ENCODE peak calls at places on chromosomes 3 and 15, in five cellular contexts. A is fibroblast of villous mesenchyme, M is GM12878, C is GM12865, J is neuronal stem cell. B is an unnamed sample.

GRCh38 chr3:195907730-195908438 is 467 bp downstream of the TNK2 start:
- DNase-seq in A (peak; percentile 17), M (peak; percentile 38), C (peak; percentile 73), J (no peak), B (no peak)

GRCh38 chr15:79314811-79315210 is 3.9 kb downstream of the TMED3 start:
- DNase-seq in A (no peak), M (no peak), C (no peak), J (no peak), B (no peak)

GRCh38 chr15:74202461-74203401 is at the start of gene STRA6:
- DNase-seq in A (peak; percentile 95), M (no peak), C (no peak), J (peak; percentile 42), B (no peak)

GRCh38 chr15:70324001-70324974 is 226.6 kb upstream of the TLE3 start:
- DNase-seq in A (peak; percentile 90), M (no peak), C (no peak), J (no peak), B (peak; percentile 97)

GRCh38 chr3:191502583-191502982 is 41.6 kb downstream of the PYDC2 start:
- DNase-seq in A (no peak), M (no peak), C (peak; percentile 5), J (no peak), B (no peak)

GRCh38 chr3:156675744-156676466 is 1.5 kb downstream of the TIPARP start:
- DNase-seq in A (peak; percentile 79), M (no peak), C (peak; percentile 43), J (no peak), B (peak; percentile 42)

GRCh38 chr3:88113311-88114162 is 36.2 kb upstream of the C3orf38 start:
- DNase-seq in A (peak; percentile 78), M (peak; percentile 35), C (peak; percentile 76), J (peak; percentile 57), B (peak; percentile 22)

GRCh38 chr3:160009525-160009924 is 20.9 kb downstream of the IL12A start:
- DNase-seq in A (no peak), M (no peak), C (peak; percentile 62), J (no peak), B (no peak)

GRCh38 chr3:33039628-33040027 is 57.3 kb downstream of the GLB1 start:
- DNase-seq in A (no peak), M (no peak), C (no peak), J (no peak), B (no peak)

GRCh38 chr15:79901958-79902357 is 5.1 kb upstream of the MTHFS start:
- DNase-seq in A (no peak), M (peak; percentile 90), C (peak; percentile 83), J (no peak), B (no peak)

GRCh38 chr3:160130950-160131349 is 94.3 kb upstream of the C3orf80 start:
- DNase-seq in A (peak; percentile 33), M (no peak), C (no peak), J (no peak), B (no peak)

GRCh38 chr15:98785796-98786581 is 137.7 kb downstream of the IGF1R start:
- DNase-seq in A (no peak), M (peak; percentile 23), C (peak; percentile 72), J (peak; percentile 80), B (no peak)

GRCh38 chr3:187319699-187320302 is 28.3 kb upstream of the MASP1 start:
- DNase-seq in A (peak; percentile 77), M (peak; percentile 17), C (peak; percentile 75), J (peak; percentile 75), B (peak; percentile 42)
- H3K4me3 ChIP-seq in A (peak overlapping the region; percentile 46), M (no peak overlapping the region), C (no peak overlapping the region), J (no peak overlapping the region), B (no peak overlapping the region)

GRCh38 chr3:161781381-161781780 is 284.8 kb downstream of the OTOL1 start:
- DNase-seq in A (no peak), M (no peak), C (no peak), J (no peak), B (no peak)
- H3K4me3 ChIP-seq in A (no peak overlapping the region), M (no peak overlapping the region), C (no peak overlapping the region), J (no peak overlapping the region), B (no peak overlapping the region)

GRCh38 chr3:113896930-113897329 is 50.9 kb upstream of the ZDHHC23 start:
- DNase-seq in A (no peak), M (no peak), C (no peak), J (no peak), B (no peak)
- H3K4me3 ChIP-seq in A (no peak overlapping the region), M (no peak overlapping the region), C (no peak overlapping the region), J (no peak overlapping the region), B (no peak overlapping the region)

DNA sequence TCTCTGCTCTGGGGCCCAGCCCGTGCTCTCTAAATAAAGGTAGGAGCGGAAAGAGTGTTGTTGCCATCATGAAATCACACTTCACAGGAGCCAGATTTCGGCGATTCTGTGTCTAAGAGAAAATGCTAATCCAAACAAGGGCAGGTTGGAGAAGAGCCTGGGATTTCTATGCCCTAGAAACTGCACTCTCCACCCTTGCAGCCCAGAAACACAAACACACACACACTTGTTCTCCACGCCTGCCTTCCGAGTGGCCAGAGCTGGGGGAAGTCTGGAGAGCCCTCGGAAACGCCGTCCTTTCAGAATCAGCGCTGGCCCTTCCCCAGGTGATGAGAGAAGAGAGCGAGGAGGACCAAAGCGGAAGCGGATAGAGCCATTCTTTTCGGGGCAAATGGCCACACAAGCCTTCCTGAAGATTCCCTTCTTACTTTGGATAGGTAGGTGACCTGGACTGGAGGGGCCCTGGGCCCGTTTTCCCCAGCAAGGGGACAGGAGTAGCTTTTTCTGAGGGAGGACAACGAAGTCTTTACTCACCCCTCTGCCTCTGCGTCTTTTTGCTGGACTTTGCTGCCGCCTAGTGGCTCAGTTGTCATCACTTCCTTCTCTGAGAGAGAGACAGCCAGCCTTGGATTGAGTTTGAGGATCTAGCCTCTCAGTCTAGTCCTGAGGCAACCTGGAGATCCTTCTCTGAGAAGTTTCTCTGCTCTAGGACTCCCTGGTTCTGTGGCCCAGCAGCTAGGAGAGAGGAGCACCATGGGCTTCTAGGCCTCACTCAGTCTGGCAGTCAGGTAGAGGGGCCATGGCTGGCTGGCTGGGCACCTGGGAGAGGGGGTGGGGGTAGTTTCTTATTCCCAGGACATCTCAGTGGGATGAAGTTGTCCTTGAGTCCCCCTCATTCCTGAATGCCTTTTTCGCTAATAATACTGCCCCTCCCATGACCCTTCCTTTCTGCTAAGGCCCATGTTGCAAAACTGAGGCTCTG is 37.7 kb downstream of the SENP8 start:
- DNase-seq in A (peak; percentile 81), M (peak; percentile 62), C (peak; percentile 84), J (peak; percentile 80), B (peak; percentile 29)
- H3K4me3 ChIP-seq in A (peak overlapping the region; percentile 59), M (peak overlapping the region; percentile 59), C (peak overlapping the region; percentile 22), J (no peak overlapping the region), B (peak overlapping the region; percentile 25)

GRCh38 chr3:69199942-69200341 is 77.5 kb upstream of the LMOD3 start:
- DNase-seq in A (no peak), M (no peak), C (no peak), J (no peak), B (no peak)
- H3K4me3 ChIP-seq in A (peak overlapping the region; percentile 37), M (no peak overlapping the region), C (no peak overlapping the region), J (no peak overlapping the region), B (no peak overlapping the region)

GRCh38 chr15:58471341-58471740 is 39.5 kb downstream of the LIPC start:
- DNase-seq in A (no peak), M (no peak), C (no peak), J (no peak), B (no peak)
- H3K4me3 ChIP-seq in A (no peak overlapping the region), M (no peak overlapping the region), C (no peak overlapping the region), J (no peak overlapping the region), B (no peak overlapping the region)

GRCh38 chr3:57069471-57070010 is 9.1 kb downstream of the SPATA12 start:
- DNase-seq in A (no peak), M (no peak), C (no peak), J (no peak), B (no peak)

GRCh38 chr3:57065588-57065987 is 5.1 kb downstream of the SPATA12 start:
- DNase-seq in A (no peak), M (no peak), C (no peak), J (no peak), B (no peak)

GRCh38 chr3:57066471-57066870 is 6.0 kb downstream of the SPATA12 start:
- DNase-seq in A (no peak), M (no peak), C (no peak), J (no peak), B (no peak)

GRCh38 chr3:57064615-57065014 is 4.2 kb downstream of the SPATA12 start:
- DNase-seq in A (peak; percentile 11), M (no peak), C (no peak), J (no peak), B (no peak)

DNA sequence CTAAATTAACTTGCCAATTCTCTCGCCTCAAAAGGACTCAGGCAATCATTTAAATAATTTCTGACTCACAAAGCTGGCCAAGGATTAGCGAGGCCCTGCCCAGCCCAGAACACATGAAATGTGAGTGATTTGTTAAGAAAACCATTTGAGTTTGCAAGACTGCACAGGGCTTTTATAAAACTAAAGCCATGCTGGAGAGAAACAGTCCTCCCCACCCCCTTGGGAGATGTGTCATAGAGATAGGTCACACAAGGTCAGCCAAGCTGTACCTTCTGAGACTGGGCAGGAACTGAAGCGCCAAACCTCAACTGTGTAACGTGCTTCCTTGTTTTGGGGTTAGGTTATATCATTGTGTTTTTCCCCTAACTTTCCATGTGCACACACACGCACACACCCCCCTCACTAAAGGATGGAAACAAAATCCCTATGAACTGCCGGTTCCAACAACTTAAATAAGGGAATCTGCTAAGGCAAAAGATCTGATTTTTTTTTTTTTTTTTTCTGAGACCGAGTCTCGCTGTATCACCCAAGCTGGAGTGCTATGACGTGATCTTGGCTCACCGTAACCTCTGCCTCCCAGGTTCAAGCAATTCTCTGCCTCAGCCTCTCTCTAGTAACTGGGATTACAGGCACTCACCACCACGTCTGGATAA is 8.1 kb downstream of the SPATA12 start:
- DNase-seq in A (peak; percentile 78), M (peak; percentile 95), C (peak; percentile 93), J (no peak), B (peak; percentile 15)
- H3K4me3 ChIP-seq in A (no peak overlapping the region), M (no peak overlapping the region), C (no peak overlapping the region), J (no peak overlapping the region), B (no peak overlapping the region)

DNA sequence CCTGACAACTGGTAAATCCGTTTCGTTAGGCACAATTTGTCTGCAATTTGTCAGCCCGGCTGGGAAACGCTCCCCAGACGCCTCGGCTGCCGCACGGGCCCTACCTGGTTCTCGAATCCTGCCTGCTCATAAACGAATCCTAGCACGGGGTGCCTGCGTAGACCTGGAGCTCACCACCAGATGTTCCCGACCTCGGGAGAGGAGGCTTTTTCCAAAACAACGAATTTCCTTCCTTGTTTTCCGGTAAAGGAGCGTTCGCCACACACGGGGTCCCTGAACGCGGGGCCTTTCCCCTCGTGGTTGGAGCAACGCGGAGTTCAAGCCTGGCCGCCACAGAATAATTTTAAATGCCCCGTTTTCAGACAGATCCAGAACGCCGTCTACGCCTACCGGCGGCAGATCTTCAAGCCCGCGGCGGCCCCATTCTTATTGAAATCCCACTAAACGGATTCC is 1.1 kb downstream of the GATA2 start:
- DNase-seq in A (peak; percentile 34), M (no peak), C (no peak), J (no peak), B (no peak)
- H3K4me3 ChIP-seq in A (peak overlapping the region; percentile 85), M (no peak overlapping the region), C (no peak overlapping the region), J (no peak overlapping the region), B (peak overlapping the region; percentile 91)